ENCODE peak calls at places on chromosome 12, in eight cellular contexts. F is AG09309, Q is ovary, R is astrocyte of the spinal cord, S is AG10803, P is left ventricle myocardium inferior, H is fibroblast of mammary gland, D is pancreas. W is an unnamed sample.

GRCh38 chr12:56221233-56221756 is 427 bp downstream of the RNF41 start:
- DNase-seq in R (peak), S (peak), Q (peak), P (peak), H (peak), F (peak), D (peak), W (peak)

GRCh38 chr12:64733857-64734256 is 25.3 kb downstream of the GNS start:
- DNase-seq in R (no peak), H (peak), Q (no peak), F (no peak), S (peak), P (peak), D (peak), W (no peak)

GRCh38 chr12:46908236-46908935 is 82.6 kb upstream of the SLC38A4 start:
- DNase-seq in F (no peak), R (peak), D (no peak), P (no peak), S (peak), H (peak), Q (no peak), W (peak)

GRCh38 chr12:42140901-42141300 is 3.8 kb downstream of the GXYLT1 start:
- DNase-seq in H (peak), P (no peak), Q (no peak), D (no peak), R (peak), S (peak), F (no peak), W (no peak)

GRCh38 chr12:6603095-6603567 is 4.0 kb downstream of the CHD4 start:
- DNase-seq in F (no peak), Q (peak), H (peak), S (no peak), P (peak), D (no peak), R (peak), W (peak)

GRCh38 chr12:93563807-93564538 is 8.5 kb upstream of the SOCS2 start:
- DNase-seq in P (no peak), S (peak), F (no peak), R (peak), D (no peak), H (peak), Q (no peak), W (peak)

GRCh38 chr12:76790564-76791552 is 26.9 kb downstream of the ZDHHC17 start:
- DNase-seq in H (peak), P (no peak), R (peak), F (no peak), S (peak), D (no peak), Q (no peak), W (peak)

GRCh38 chr12:105330283-105330937 is at the start of gene C12orf75:
- DNase-seq in R (peak), Q (peak), D (peak), S (peak), F (no peak), P (peak), H (peak), W (peak)

GRCh38 chr12:57755454-57756372 is 810 bp downstream of the MARCHF9 start:
- DNase-seq in R (no peak), F (no peak), Q (no peak), H (no peak), D (peak), S (no peak), P (peak), W (no peak)

GRCh38 chr12:2679816-2680675 is 114.7 kb upstream of the FKBP4 start:
- DNase-seq in P (no peak), R (no peak), S (no peak), H (no peak), D (no peak), F (no peak), Q (no peak), W (no peak)

DNA sequence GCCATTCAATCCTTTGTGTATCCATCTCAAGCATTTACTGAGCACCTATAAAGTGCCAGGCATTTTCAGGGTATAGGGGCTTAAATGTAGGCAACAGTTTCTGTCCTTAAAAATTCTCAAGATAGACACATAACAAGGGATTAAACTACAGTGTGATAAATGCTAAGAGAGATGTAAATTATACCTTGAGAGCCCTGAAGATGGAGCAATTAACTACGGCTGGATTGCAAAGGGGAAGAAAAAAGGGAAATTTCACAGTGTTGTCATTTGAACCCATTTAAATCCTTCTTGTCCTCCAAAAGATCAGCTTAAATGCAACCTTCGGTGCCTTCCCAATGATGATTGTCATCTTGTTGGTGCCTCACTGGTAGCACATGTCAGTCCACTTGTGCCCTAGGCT is 11.5 kb upstream of the IL26 start:
- DNase-seq in P (no peak), Q (no peak), S (no peak), D (no peak), F (no peak), H (no peak), R (no peak), W (peak)
- H3K4me3 ChIP-seq in P (peak), Q (peak), S (no peak), D (peak), F (no peak), H (no peak), R (no peak), W (no peak)

GRCh38 chr12:9103050-9103854 is 12.5 kb downstream of the A2M start:
- DNase-seq in F (no peak), S (no peak), D (no peak), R (no peak), Q (no peak), P (no peak), H (no peak), W (no peak)
- TF ChIP-seq CTCF in F (no peak), S (no peak), D (no peak), R (no peak), Q (no peak), P (no peak), H (no peak), W (no peak)

GRCh38 chr12:104138747-104139186 is 757 bp upstream of the NFYB start:
- DNase-seq in R (no peak), P (peak), H (peak), Q (peak), S (peak), F (no peak), D (peak), W (peak)
- H3K4me3 ChIP-seq in R (peak), P (peak), H (peak), Q (peak), S (peak), F (peak), D (peak), W (peak)

GRCh38 chr12:70747445-70747844 is 110.2 kb upstream of the PTPRB start:
- DNase-seq in H (no peak), D (no peak), Q (no peak), S (no peak), P (no peak), R (no peak), F (no peak), W (no peak)
- TF ChIP-seq CTCF in H (no peak), D (no peak), Q (no peak), S (no peak), P (no peak), R (no peak), F (no peak), W (no peak)

DNA sequence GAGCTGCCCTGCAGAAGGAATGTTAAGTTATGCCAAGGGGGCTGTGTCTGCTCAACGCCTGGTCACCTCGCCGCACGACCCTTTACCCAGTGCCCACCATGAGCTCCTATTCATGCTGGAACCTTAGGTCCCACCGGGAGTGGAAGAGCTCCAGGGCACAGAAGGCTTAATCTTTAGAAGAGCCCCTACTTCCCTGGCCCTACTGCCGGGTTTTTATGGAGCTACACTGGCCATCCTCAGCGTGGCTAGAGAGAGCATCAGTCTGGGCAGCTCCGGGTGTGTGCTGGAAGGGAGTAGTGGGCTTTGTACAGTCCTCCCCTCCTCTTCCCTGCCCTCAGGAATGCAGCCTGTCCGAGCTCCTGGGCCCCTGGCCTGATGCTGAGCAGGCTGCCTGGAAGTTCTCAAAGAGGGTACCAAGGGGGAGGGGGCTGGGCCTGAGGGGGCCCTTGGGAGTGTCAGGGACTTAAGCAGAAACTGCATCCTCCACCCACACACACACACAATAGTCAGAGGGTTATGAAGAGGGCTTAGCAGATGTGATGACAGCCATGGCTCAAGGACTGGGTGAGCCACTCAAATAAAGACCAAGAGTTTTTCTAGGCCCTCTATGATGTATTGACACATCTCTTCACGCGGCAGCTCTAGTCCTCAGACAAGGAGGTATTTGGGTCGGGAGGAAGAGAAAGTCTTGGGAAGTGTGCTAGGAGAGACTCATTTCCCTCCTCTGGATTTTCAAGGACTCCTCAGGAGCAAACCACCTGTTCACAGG is 16.4 kb upstream of the FIGNL2 start:
- DNase-seq in P (no peak), S (no peak), H (peak), F (no peak), Q (no peak), R (no peak), D (no peak), W (peak)
- H3K4me3 ChIP-seq in P (peak), S (peak), H (no peak), F (no peak), Q (no peak), R (peak), D (no peak), W (no peak)

DNA sequence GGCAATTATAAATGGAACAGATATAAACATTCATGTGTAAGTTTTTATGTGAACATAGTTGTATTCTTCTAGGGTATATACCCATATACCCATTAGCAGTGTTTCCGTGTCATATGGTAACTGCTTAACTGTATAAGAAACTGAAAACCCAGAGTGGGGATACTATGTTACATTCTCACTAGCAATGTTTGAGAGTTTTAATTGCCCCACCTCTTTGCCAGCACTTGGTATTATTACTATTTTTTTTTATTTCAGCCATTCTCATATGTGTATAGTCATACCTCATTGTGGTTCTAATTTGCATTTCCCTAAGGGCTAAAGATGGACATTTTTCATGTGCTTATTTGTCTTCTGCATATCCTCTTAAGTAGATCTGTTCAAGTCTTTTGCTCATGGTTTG is 28.7 kb upstream of the ITPR2 start:
- DNase-seq in H (no peak), D (no peak), F (no peak), Q (no peak), P (no peak), S (no peak), R (no peak), W (no peak)
- TF ChIP-seq CTCF in H (no peak), D (no peak), F (no peak), Q (no peak), P (no peak), S (no peak), R (no peak), W (no peak)

DNA sequence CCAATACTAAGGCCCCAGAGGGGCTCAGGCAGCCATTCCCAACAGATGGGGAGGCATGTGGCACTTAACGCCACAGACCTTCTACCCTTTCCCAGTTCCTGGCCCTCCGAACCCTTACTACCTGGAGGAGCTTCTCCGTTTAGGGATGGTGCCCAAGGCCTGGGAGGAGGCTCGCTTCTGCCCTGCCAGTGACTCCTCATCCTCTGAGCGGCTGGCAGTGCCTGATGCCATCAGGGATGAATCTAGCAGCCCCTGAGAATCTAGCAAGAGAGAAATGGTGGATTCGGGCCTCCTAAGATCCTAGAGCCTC is 2.0 kb downstream of the MCRS1 start:
- DNase-seq in D (no peak), P (no peak), F (no peak), Q (no peak), S (no peak), H (no peak), R (no peak), W (no peak)
- H3K4me3 ChIP-seq in D (no peak), P (peak), F (no peak), Q (no peak), S (no peak), H (no peak), R (no peak), W (no peak)

GRCh38 chr12:78101946-78102635 is 271.4 kb downstream of the NAV3 start:
- DNase-seq in Q (no peak), P (no peak), F (no peak), D (no peak), H (no peak), S (no peak), R (no peak), W (no peak)
- TF ChIP-seq CTCF in Q (no peak), P (no peak), F (no peak), D (no peak), H (no peak), S (no peak), R (no peak), W (no peak)

W was measured in fibroblast of the aortic adventitia.